ENCODE peak calls at places on chromosomes 11 and 22, in five cellular contexts. U is B cell, F is NB4, X is fibroblast of pulmonary artery, S is right lobe of liver. I is an unnamed sample.

GRCh38 chr22:40240671-40241070 is 62.9 kb downstream of the TNRC6B start:
- DNase-seq in U (no peak), F (no peak), X (no peak), S (no peak), I (no peak)

GRCh38 chr11:86491048-86491447 is 116.4 kb downstream of the CCDC81 start:
- DNase-seq in U (no peak), F (no peak), X (no peak), S (no peak), I (no peak)

GRCh38 chr11:123580557-123581275 is 73.7 kb downstream of the SCN3B start:
- DNase-seq in U (peak; percentile 86), F (peak; percentile 40), X (peak; percentile 50), S (peak; percentile 81), I (peak; percentile 85)

GRCh38 chr11:121521145-121522042 is 68.6 kb upstream of the SORL1-AS1 start:
- DNase-seq in U (no peak), F (peak; percentile 59), X (no peak), S (no peak), I (no peak)

GRCh38 chr11:108871152-108871551 is 206.3 kb downstream of the DDX10 start:
- DNase-seq in U (no peak), F (peak; percentile 31), X (peak; percentile 78), S (no peak), I (peak; percentile 46)

GRCh38 chr11:117610901-117611300 is 186.1 kb downstream of the DSCAML1 start:
- DNase-seq in U (no peak), F (no peak), X (no peak), S (no peak), I (no peak)

GRCh38 chr11:96154802-96155520 is 188.0 kb downstream of the MAML2 start:
- DNase-seq in U (no peak), F (no peak), X (peak; percentile 70), S (no peak), I (no peak)

GRCh38 chr11:57567210-57567511 is 311 bp downstream of the UBE2L6 start:
- DNase-seq in U (peak; percentile 60), F (no peak), X (peak; percentile 14), S (no peak), I (peak; percentile 42)

GRCh38 chr11:115148691-115149090 is 355.5 kb downstream of the CADM1 start:
- DNase-seq in U (no peak), F (no peak), X (no peak), S (no peak), I (no peak)

GRCh38 chr11:107337917-107338316 is 119.7 kb downstream of the CWF19L2 start:
- DNase-seq in U (no peak), F (no peak), X (no peak), S (no peak), I (no peak)

GRCh38 chr22:42287174-42287890 is 16.9 kb upstream of the TCF20 start:
- DNase-seq in U (no peak), F (peak; percentile 76), X (no peak), S (peak; percentile 9), I (no peak)

GRCh38 chr11:126443120-126443519 is 87.6 kb downstream of the ST3GAL4 start:
- DNase-seq in U (no peak), F (no peak), X (no peak), S (no peak), I (no peak)

GRCh38 chr22:37204045-37204655 is 8.1 kb downstream of the SSTR3 start:
- DNase-seq in U (peak; percentile 3), F (no peak), X (no peak), S (no peak), I (no peak)

GRCh38 chr11:122093731-122094130 is 22.3 kb downstream of the BLID start:
- DNase-seq in U (no peak), F (no peak), X (peak; percentile 62), S (no peak), I (no peak)

GRCh38 chr11:43833657-43834073 is 47.0 kb upstream of the ALKBH3 start:
- DNase-seq in U (no peak), F (no peak), X (peak; percentile 82), S (no peak), I (no peak)

GRCh38 chr11:103920449-103920848 is 116.0 kb upstream of the DDI1 start:
- DNase-seq in U (no peak), F (no peak), X (no peak), S (no peak), I (no peak)

GRCh38 chr11:1014276-1014675 is 22.2 kb downstream of the MUC6 start:
- DNase-seq in U (no peak), F (no peak), X (no peak), S (no peak), I (no peak)

GRCh38 chr11:72950685-72951084 is 136.5 kb downstream of the ATG16L2 start:
- DNase-seq in U (no peak), F (no peak), X (no peak), S (no peak), I (no peak)

GRCh38 chr11:46367916-46368267 is 13.6 kb upstream of the MDK start:
- DNase-seq in U (no peak), F (no peak), X (no peak), S (peak; percentile 49), I (no peak)
- TF ChIP-seq CTCF in U (peak; percentile 42), F (no peak), X (no peak), S (no peak), I (no peak)

GRCh38 chr11:64933935-64934693 is 1.6 kb downstream of the GPHA2 start:
- DNase-seq in U (no peak), F (peak; percentile 31), X (no peak), S (no peak), I (no peak)

GRCh38 chr11:64936539-64936938 is 846 bp upstream of the GPHA2 start:
- DNase-seq in U (no peak), F (no peak), X (no peak), S (no peak), I (no peak)

GRCh38 chr11:64934765-64935633 is 694 bp downstream of the GPHA2 start:
- DNase-seq in U (no peak), F (no peak), X (no peak), S (no peak), I (no peak)

GRCh38 chr11:64933213-64933934 is 2.3 kb downstream of the GPHA2 start:
- DNase-seq in U (no peak), F (peak; percentile 34), X (no peak), S (no peak), I (no peak)

DNA sequence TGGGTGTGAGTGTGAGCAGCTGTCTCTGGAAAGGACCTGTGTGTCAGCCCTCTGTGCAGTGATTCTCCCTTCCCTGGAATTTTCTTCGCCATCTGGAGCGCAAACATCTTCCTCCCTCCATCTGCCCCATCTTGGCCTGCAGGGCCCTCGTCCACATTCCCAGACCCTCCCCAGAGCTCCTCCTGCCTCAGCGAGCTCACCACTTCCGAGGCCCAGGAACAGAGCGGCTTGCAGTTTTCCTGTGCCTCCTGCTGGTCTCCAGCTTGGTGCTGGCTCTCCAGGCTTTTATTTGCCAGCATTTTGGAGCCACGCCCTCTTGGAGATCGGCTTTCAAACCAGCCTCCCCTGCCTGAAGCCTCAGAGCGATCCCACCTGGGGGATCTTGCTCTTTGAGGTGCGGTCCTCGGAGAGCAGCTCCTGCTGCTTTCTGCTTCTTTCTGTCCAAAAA is at the start of gene GPHA2:
- DNase-seq in U (no peak), F (no peak), X (peak; percentile 23), S (no peak), I (no peak)
- TF ChIP-seq CTCF in U (no peak), F (no peak), X (no peak), S (no peak), I (no peak)

DNA sequence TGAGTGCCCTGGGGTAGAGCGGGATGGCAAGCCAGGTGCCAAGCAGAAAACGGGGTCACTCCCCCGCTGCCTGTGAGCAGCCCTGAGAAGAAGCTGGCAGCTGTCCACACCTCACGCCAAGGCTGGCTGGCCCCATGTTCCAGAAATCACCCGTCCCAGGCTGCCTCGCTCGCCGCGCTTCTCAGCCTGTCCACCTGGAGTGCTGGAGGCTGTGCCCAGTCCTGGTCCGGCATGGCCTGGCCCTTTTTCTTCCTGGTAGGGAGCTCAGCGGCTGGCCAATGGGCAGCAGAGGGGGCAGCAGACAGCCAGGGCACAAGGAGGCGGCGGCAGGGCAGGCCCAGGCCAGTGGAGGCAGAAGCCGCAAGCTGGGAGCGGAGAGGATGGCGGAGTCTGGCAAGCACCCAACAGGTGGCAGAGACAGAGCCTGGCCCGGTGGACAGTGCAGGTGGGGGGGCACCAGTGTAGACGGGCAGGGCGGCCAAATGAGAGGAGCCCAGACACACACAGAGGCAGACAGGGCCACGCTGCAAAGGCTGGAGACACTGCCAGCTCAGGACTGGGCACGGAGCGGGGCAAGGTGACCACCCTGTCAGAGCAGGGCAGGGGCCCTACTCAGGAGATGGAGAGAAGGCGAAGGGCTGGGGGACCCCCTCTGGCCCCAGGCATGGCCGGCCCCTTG is 37.2 kb upstream of the TH start:
- DNase-seq in U (peak; percentile 7), F (no peak), X (no peak), S (peak; percentile 56), I (no peak)
- TF ChIP-seq CTCF in U (no peak), F (no peak), X (no peak), S (no peak), I (no peak)

GRCh38 chr11:110525883-110526282 is 96.1 kb downstream of the FDX1 start:
- DNase-seq in U (no peak), F (no peak), X (peak; percentile 29), S (no peak), I (no peak)

GRCh38 chr11:110527146-110527545 is 97.4 kb downstream of the FDX1 start:
- DNase-seq in U (no peak), F (no peak), X (no peak), S (no peak), I (no peak)

GRCh38 chr11:110531056-110531756 is 101.5 kb downstream of the FDX1 start:
- DNase-seq in U (no peak), F (no peak), X (no peak), S (no peak), I (no peak)

GRCh38 chr11:110526323-110526722 is 96.6 kb downstream of the FDX1 start:
- DNase-seq in U (no peak), F (no peak), X (no peak), S (no peak), I (no peak)

GRCh38 chr11:110529043-110529442 is 99.3 kb downstream of the FDX1 start:
- DNase-seq in U (no peak), F (peak; percentile 46), X (peak; percentile 42), S (no peak), I (no peak)
- TF ChIP-seq CTCF in U (no peak), F (peak; percentile 59), X (peak; percentile 51), S (peak; percentile 32), I (no peak)

GRCh38 chr22:49487950-49488349 is 339.7 kb downstream of the BRD1 start:
- DNase-seq in U (no peak), F (no peak), X (no peak), S (no peak), I (no peak)
- TF ChIP-seq CTCF in U (no peak), F (no peak), X (no peak), S (no peak), I (no peak)

GRCh38 chr22:43923631-43924548 is at the start of gene PNPLA3:
- DNase-seq in U (peak; percentile 86), F (peak; percentile 86), X (peak; percentile 84), S (peak; percentile 97), I (peak; percentile 94)
- TF ChIP-seq CTCF in U (peak; percentile 17), F (no peak), X (no peak), S (peak; percentile 18), I (no peak)

DNA sequence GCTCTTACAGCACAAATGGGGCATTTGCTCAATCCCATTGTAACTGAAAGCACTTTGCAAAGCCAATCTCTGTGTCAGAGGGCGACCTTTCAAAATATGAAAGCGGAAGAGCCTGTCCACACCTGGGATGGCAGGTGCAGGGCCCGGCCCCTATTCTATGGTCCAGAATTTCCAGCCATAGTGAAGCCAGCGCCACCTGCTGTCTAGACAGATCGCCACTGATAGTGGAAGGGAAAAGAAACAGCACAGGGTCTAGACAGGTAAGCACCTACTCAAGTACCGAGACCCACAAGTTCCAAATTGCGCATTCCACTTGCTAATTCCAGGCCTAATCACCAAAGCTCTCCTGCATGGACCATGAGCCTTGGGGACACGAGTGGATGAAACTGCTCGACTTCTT is 141.4 kb downstream of the NTM start:
- DNase-seq in U (no peak), F (peak; percentile 29), X (no peak), S (no peak), I (no peak)
- TF ChIP-seq CTCF in U (no peak), F (peak; percentile 72), X (peak; percentile 22), S (peak; percentile 28), I (no peak)